ENCODE peak calls at places on chromosome 21, in nine cellular contexts. Z, R, L, B, W, E, H, I and G are unnamed samples.

GRCh38 chr21:31298618-31299269 is 45.3 kb downstream of the TIAM1 start:
- DNase-seq in W (no peak), R (no peak), Z (no peak), L (peak; percentile 65), H (no peak), I (no peak), E (no peak), B (no peak), G (no peak)

GRCh38 chr21:16570196-16570595 is 840.4 kb downstream of the USP25 start:
- DNase-seq in R (no peak), I (no peak), B (no peak), Z (no peak), L (peak; percentile 25), E (no peak), H (no peak), W (no peak), G (no peak)

GRCh38 chr21:37032877-37033471 is 26.5 kb downstream of the RIPPLY3 start:
- DNase-seq in B (no peak), E (no peak), H (no peak), I (peak; percentile 70), Z (no peak), R (no peak), L (peak; percentile 75), W (peak; percentile 1), G (no peak)

GRCh38 chr21:28832013-28832714 is 160.5 kb downstream of the LTN1 start:
- DNase-seq in E (no peak), L (peak; percentile 19), Z (no peak), B (no peak), W (no peak), H (no peak), I (no peak), R (no peak), G (peak; percentile 80)

GRCh38 chr21:42865361-42866160 is 13.8 kb downstream of the WDR4 start:
- DNase-seq in B (no peak), R (peak; percentile 38), Z (no peak), I (no peak), E (no peak), H (no peak), L (no peak), W (no peak), G (no peak)

GRCh38 chr21:41750532-41751151 is 16.2 kb downstream of the RIPK4 start:
- DNase-seq in H (no peak), W (no peak), R (no peak), B (no peak), Z (no peak), E (no peak), I (peak; percentile 61), L (no peak), G (no peak)

GRCh38 chr21:46129846-46130651 is 25.3 kb downstream of the FTCD start:
- DNase-seq in W (no peak), Z (no peak), H (no peak), L (peak; percentile 19), E (no peak), I (no peak), B (no peak), R (no peak), G (no peak)

GRCh38 chr21:37681711-37682110 is 234.5 kb downstream of the KCNJ6 start:
- DNase-seq in Z (no peak), W (no peak), R (no peak), B (no peak), H (no peak), I (no peak), E (no peak), L (no peak), G (no peak)

GRCh38 chr21:26047279-26047967 is 123.1 kb downstream of the APP start:
- DNase-seq in I (no peak), B (no peak), L (no peak), R (no peak), E (no peak), Z (no peak), W (no peak), H (no peak), G (peak; percentile 79)

GRCh38 chr21:15007716-15008296 is 57.0 kb downstream of the NRIP1 start:
- DNase-seq in W (no peak), H (no peak), I (no peak), B (no peak), R (no peak), E (no peak), L (peak; percentile 55), Z (no peak), G (no peak)

GRCh38 chr21:37196847-37197246 is 70.3 kb downstream of the VPS26C start:
- DNase-seq in Z (no peak), L (no peak), W (no peak), E (no peak), B (no peak), I (no peak), R (no peak), H (no peak), G (no peak)

GRCh38 chr21:42112857-42113256 is 41.7 kb downstream of the UMODL1 start:
- DNase-seq in H (no peak), L (peak; percentile 60), I (peak; percentile 82), E (no peak), W (no peak), Z (no peak), R (peak; percentile 62), B (no peak), G (peak; percentile 76)

GRCh38 chr21:46193829-46194373 is 9.6 kb upstream of the SPATC1L start:
- DNase-seq in I (no peak), B (no peak), W (no peak), Z (no peak), E (no peak), R (no peak), H (peak; percentile 9), L (no peak), G (no peak)

GRCh38 chr21:42632771-42633690 is 20.4 kb upstream of the PDE9A start:
- DNase-seq in H (no peak), E (no peak), W (no peak), L (no peak), I (no peak), Z (no peak), R (no peak), B (no peak), G (no peak)

GRCh38 chr21:45105906-45106485 is 31.6 kb downstream of the ADARB1 start:
- DNase-seq in H (no peak), Z (no peak), E (no peak), L (no peak), I (peak; percentile 9), W (no peak), B (no peak), R (no peak), G (no peak)

GRCh38 chr21:33937146-33937545 is 21.5 kb upstream of the ATP5PO start:
- DNase-seq in I (no peak), W (no peak), B (no peak), E (no peak), R (no peak), H (no peak), L (no peak), Z (no peak), G (no peak)

GRCh38 chr21:31730687-31731111 is 1.2 kb downstream of the SCAF4 start:
- DNase-seq in Z (no peak), E (no peak), R (no peak), W (peak; percentile 29), B (no peak), H (no peak), I (peak; percentile 67), L (no peak), G (no peak)

GRCh38 chr21:43603230-43603626 is 56.1 kb downstream of the HSF2BP start:
- DNase-seq in L (no peak), W (no peak), I (no peak), Z (no peak), B (no peak), H (no peak), E (no peak), R (no peak), G (no peak)

GRCh38 chr21:31092867-31093266 is 54.6 kb upstream of the KRTAP19-8 start:
- DNase-seq in I (no peak), W (no peak), L (no peak), H (no peak), E (no peak), R (no peak), Z (no peak), B (no peak), G (peak; percentile 38)

GRCh38 chr21:33761104-33762036 is 119.1 kb downstream of the ITSN1 start:
- DNase-seq in H (no peak), E (no peak), W (no peak), Z (no peak), B (no peak), I (peak; percentile 94), L (peak; percentile 99), R (peak; percentile 3), G (peak; percentile 54)

GRCh38 chr21:42351626-42352432 is 1.0 kb upstream of the TFF2 start:
- DNase-seq in I (no peak), B (no peak), R (no peak), Z (no peak), L (no peak), E (no peak), W (no peak), H (no peak), G (no peak)